ENCODE peak calls at places on chromosomes 12 and 14, in nine cellular contexts. Q, M, N, C, K, I, U, S and D are unnamed samples.

GRCh38 chr14:24310666-24311604 is at the start of gene LTB4R:
- DNase-seq in Q (no peak), M (peak), N (peak), C (no peak), K (peak), I (no peak), U (no peak), S (peak), D (peak)

GRCh38 chr12:88958153-88958552 is 377.9 kb upstream of the KITLG start:
- DNase-seq in Q (no peak), M (no peak), N (no peak), C (no peak), K (no peak), I (no peak), U (no peak), S (no peak), D (no peak)

GRCh38 chr14:34365309-34365915 is 96.6 kb downstream of the SPTSSA start:
- DNase-seq in Q (no peak), M (no peak), N (peak), C (peak), K (no peak), I (no peak), U (no peak), S (no peak), D (peak)

GRCh38 chr14:49512147-49512551 is 74.0 kb downstream of the RPS29 start:
- DNase-seq in Q (peak), M (no peak), N (peak), C (no peak), K (peak), I (peak), U (no peak), S (no peak), D (peak)

GRCh38 chr14:87102979-87103378 is 890.0 kb downstream of the GALC start:
- DNase-seq in Q (no peak), M (no peak), N (peak), C (no peak), K (peak), I (no peak), U (no peak), S (no peak), D (no peak)

GRCh38 chr12:52354197-52354596 is 13.1 kb downstream of the KRT85 start:
- DNase-seq in Q (no peak), M (no peak), N (no peak), C (no peak), K (no peak), I (no peak), U (no peak), S (no peak), D (no peak)

GRCh38 chr12:44063671-44064070 is 227.8 kb downstream of the TMEM117 start:
- DNase-seq in Q (no peak), M (no peak), N (no peak), C (no peak), K (no peak), I (no peak), U (no peak), S (no peak), D (no peak)

GRCh38 chr12:54404061-54405004 is 14.7 kb downstream of the ITGA5 start:
- DNase-seq in Q (no peak), M (no peak), N (peak), C (no peak), K (peak), I (no peak), U (peak), S (no peak), D (peak)

GRCh38 chr12:4194661-4195060 is 78.9 kb upstream of the CCND2 start:
- DNase-seq in Q (no peak), M (no peak), N (no peak), C (peak), K (no peak), I (no peak), U (no peak), S (no peak), D (no peak)

GRCh38 chr12:55707841-55708694 is at the start of gene ITGA7:
- DNase-seq in Q (no peak), M (peak), N (no peak), C (no peak), K (peak), I (no peak), U (peak), S (no peak), D (no peak)

GRCh38 chr14:50605776-50606175 is 45.8 kb downstream of the ATL1 start:
- DNase-seq in Q (no peak), M (no peak), N (no peak), C (no peak), K (peak), I (no peak), U (no peak), S (no peak), D (peak)

GRCh38 chr14:67513631-67514108 is 19.4 kb upstream of the PLEKHH1 start:
- DNase-seq in Q (no peak), M (no peak), N (no peak), C (no peak), K (no peak), I (no peak), U (peak), S (peak), D (no peak)

GRCh38 chr12:48770756-48771155 is 18.1 kb downstream of the ADCY6 start:
- DNase-seq in Q (no peak), M (no peak), N (no peak), C (no peak), K (no peak), I (no peak), U (no peak), S (no peak), D (no peak)

GRCh38 chr12:125128806-125129571 is 63.8 kb downstream of the AACS start:
- DNase-seq in Q (no peak), M (no peak), N (no peak), C (no peak), K (no peak), I (no peak), U (no peak), S (no peak), D (no peak)

GRCh38 chr14:72558721-72559120 is 335.2 kb downstream of the DPF3 start:
- DNase-seq in Q (peak), M (no peak), N (peak), C (no peak), K (peak), I (peak), U (no peak), S (peak), D (peak)

GRCh38 chr14:89695846-89696245 is 258.7 kb downstream of the EFCAB11 start:
- DNase-seq in Q (no peak), M (no peak), N (no peak), C (no peak), K (no peak), I (no peak), U (no peak), S (no peak), D (no peak)
- TF ChIP-seq CTCF in Q (no peak), M (no peak), N (no peak), C (no peak), K (no peak), I (peak), U (no peak), S (no peak), D (no peak)

DNA sequence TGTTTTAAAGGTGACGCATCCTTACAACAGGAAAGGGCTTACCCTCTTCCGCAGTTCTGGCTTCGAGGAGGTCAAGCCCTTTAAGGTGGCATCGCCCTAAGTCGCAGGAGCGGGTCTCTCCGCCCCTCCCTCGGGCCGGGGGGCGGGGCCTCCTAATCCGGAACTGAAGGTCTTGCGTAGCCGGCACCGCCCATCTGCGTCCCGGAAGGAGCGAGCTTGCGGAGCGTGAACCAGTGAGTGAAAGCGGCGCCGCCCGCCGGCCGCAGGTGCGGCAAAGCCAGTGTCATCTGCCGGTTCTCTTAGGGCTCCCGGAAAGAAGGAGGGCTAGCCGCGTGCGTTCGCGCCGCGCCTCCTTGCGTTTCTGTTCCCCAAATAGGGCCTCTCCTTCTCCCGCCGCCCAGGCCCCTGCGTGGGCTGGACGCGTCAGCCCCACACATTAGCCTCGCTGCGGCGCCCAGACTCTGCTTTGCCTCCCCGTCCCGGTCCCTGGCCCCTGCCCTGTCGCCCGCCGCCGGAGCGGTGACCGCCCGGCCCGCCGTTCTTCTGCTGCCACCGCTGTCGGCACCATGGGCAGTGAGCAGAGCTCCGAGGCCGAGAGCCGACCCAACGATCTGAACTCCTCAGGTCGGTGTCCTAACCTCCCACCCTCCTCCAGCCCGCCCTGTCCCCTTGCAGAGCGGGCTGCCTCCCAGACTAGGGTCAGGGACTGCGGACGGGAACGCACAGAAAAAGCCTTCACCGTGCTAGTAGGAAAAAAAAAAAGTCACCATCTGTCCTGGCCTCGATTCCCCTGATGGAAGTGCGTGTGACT is at the start of gene BORCS5:
- DNase-seq in Q (peak), M (peak), N (peak), C (peak), K (peak), I (peak), U (peak), S (peak), D (peak)
- TF ChIP-seq CTCF in Q (no peak), M (no peak), N (no peak), C (no peak), K (peak), I (no peak), U (no peak), S (no peak), D (peak)

GRCh38 chr12:27779416-27779815 is 617 bp upstream of the KLHL42 start:
- DNase-seq in Q (no peak), M (no peak), N (peak), C (no peak), K (peak), I (no peak), U (no peak), S (no peak), D (peak)

GRCh38 chr12:27781680-27782079 is 1.6 kb upstream of the MANSC4 start:
- DNase-seq in Q (no peak), M (no peak), N (peak), C (no peak), K (peak), I (no peak), U (no peak), S (no peak), D (peak)

GRCh38 chr12:27780612-27781408 is 774 bp upstream of the MANSC4 start:
- DNase-seq in Q (no peak), M (no peak), N (peak), C (no peak), K (peak), I (no peak), U (peak), S (peak), D (peak)

GRCh38 chr12:27778206-27778605 is 1.8 kb upstream of the KLHL42 start:
- DNase-seq in Q (no peak), M (no peak), N (no peak), C (no peak), K (no peak), I (no peak), U (no peak), S (no peak), D (peak)

DNA sequence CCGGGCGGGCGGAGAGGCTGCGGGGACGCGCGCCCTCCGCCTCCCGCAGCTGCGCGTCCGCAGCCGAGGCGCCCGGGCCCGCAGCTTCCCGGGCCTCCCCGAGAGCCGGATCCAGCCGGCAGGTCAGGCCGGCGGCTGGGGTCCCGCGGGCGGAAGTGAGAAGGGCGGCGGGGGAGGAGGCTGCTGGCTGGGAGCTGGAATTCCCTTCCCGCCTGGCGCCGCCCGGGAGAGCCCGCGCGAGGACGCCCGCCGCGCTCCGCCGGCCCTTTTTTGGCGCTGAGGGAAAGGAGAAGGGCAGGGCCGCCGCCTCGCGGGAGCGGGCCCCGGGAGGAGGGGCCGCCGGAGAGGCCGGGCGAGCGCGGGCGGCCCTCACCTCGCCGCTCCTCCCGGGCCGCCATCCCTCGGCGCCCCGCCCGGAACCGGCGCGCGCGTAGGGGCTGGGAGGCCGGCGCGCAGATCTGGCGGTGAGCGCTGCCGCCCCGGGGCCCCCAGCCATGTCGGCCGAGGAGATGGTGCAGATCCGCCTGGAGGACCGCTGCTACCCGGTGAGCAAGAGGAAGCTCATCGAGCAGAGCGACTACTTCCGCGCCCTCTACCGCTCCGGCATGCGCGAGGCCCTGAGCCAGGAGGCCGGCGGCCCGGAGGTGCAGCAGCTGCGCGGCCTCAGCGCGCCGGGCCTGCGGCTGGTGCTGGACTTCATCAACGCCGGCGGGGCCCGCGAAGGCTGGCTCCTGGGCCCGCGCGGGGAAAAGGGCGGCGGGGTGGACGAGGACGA is at the start of the genes KLHL42 and MANSC4:
- DNase-seq in Q (no peak), M (peak), N (peak), C (no peak), K (peak), I (no peak), U (peak), S (peak), D (peak)
- TF ChIP-seq CTCF in Q (no peak), M (no peak), N (no peak), C (no peak), K (no peak), I (peak), U (no peak), S (no peak), D (peak)

DNA sequence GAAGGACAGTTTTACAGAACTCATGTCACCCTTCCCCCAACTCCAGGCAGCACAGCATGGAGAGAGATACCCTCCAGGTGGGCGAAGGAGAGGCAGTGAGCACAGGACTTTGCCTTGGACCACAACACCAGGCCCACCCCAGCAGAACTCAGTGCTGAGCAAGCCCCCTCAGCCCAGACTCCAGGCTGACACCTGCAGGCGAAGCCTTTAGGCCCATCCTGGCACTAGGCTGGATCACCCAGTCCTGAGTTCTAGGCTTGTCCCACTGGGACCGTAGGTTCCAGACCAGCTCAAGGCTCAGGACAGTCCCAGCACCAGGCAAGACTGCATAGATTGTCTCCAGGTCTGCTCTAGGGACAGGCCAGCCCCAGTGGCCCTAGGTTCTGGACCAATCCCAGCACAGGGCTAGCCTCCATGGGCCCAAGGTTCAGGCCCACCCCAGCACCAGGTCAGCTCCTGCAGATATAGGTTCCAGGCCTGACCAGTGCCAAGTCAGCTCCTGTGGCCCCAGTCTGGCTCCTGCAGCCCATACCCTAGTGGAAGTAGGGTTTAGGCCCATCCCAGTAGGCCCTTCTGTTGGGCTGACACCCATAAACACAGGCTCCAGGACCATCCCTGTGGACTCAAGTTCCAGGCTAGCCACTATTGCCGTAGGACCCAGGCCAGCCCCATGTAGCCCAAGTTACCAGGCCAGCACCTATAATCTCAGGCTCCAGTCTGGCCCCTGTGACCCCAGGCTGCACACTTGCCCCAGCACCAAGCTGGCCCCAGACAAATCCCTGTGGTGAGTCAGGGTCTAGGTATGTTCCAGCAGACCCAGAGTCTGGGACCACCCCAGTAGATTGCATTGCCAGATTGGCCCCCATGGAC is 9.4 kb downstream of the WASHC3 start:
- DNase-seq in Q (no peak), M (peak), N (no peak), C (no peak), K (no peak), I (no peak), U (no peak), S (no peak), D (no peak)
- TF ChIP-seq CTCF in Q (no peak), M (no peak), N (no peak), C (no peak), K (no peak), I (no peak), U (no peak), S (no peak), D (no peak)

GRCh38 chr14:92455231-92455630 is 58.4 kb upstream of the RIN3 start:
- DNase-seq in Q (no peak), M (no peak), N (no peak), C (no peak), K (no peak), I (no peak), U (no peak), S (no peak), D (no peak)
- TF ChIP-seq CTCF in Q (no peak), M (no peak), N (no peak), C (no peak), K (no peak), I (no peak), U (no peak), S (no peak), D (no peak)

GRCh38 chr14:103550451-103551337 is 11.8 kb downstream of the BAG5 start:
- DNase-seq in Q (no peak), M (peak), N (no peak), C (no peak), K (no peak), I (no peak), U (no peak), S (no peak), D (no peak)
- TF ChIP-seq CTCF in Q (no peak), M (no peak), N (no peak), C (no peak), K (no peak), I (no peak), U (no peak), S (no peak), D (no peak)

GRCh38 chr12:46486588-46486987 is 114.0 kb upstream of the SLC38A2 start:
- DNase-seq in Q (no peak), M (no peak), N (no peak), C (no peak), K (no peak), I (no peak), U (no peak), S (no peak), D (no peak)
- TF ChIP-seq CTCF in Q (no peak), M (no peak), N (no peak), C (no peak), K (no peak), I (no peak), U (no peak), S (no peak), D (no peak)